ENCODE peak calls at places on chromosomes 1 and 21, in seven cellular contexts. O, X, H, S, V, J and D are unnamed samples.

GRCh38 chr1:93960641-93961147 is 51.5 kb upstream of the GCLM start:
- DNase-seq in O (no peak), J (no peak), X (no peak), V (no peak), S (no peak), H (peak), D (no peak)

GRCh38 chr1:76562292-76562691 is 305.0 kb upstream of the ST6GALNAC5 start:
- DNase-seq in O (no peak), S (no peak), H (no peak), V (no peak), J (no peak), X (no peak), D (no peak)

GRCh38 chr1:3652538-3653285 is 396 bp downstream of the TP73 start:
- DNase-seq in X (no peak), J (no peak), H (no peak), S (no peak), V (no peak), O (no peak), D (no peak)

GRCh38 chr1:89823679-89824292 is 3.0 kb downstream of the LRRC8D start:
- DNase-seq in S (no peak), X (no peak), J (no peak), O (no peak), H (no peak), V (no peak), D (no peak)

GRCh38 chr1:29849038-29849750 is 612.9 kb downstream of the PTPRU start:
- DNase-seq in O (peak), J (no peak), X (no peak), S (peak), V (peak), H (peak), D (no peak)

GRCh38 chr1:206831605-206832004 is 33.8 kb upstream of the IL20 start:
- DNase-seq in V (no peak), J (no peak), X (no peak), S (no peak), O (no peak), H (no peak), D (no peak)

GRCh38 chr1:53639251-53639721 is 99.7 kb downstream of the GLIS1 start:
- DNase-seq in X (no peak), V (no peak), J (peak), H (peak), S (no peak), O (no peak), D (no peak)

GRCh38 chr1:115266729-115267421 is 71.2 kb downstream of the NGF start:
- DNase-seq in J (no peak), V (no peak), X (no peak), O (no peak), S (no peak), H (no peak), D (no peak)

GRCh38 chr21:16460936-16461335 is 731.2 kb downstream of the USP25 start:
- DNase-seq in O (no peak), J (no peak), H (no peak), S (no peak), X (no peak), V (no peak), D (no peak)

GRCh38 chr1:61486783-61487505 is 238.0 kb downstream of the TM2D1 start:
- DNase-seq in O (no peak), V (no peak), H (no peak), J (no peak), S (no peak), X (no peak), D (no peak)

GRCh38 chr1:160007577-160008200 is 24.1 kb downstream of the PIGM start:
- DNase-seq in H (peak), X (no peak), S (peak), O (no peak), J (no peak), V (no peak), D (no peak)

GRCh38 chr1:1680031-1680911 is 12.3 kb downstream of the SLC35E2B start:
- DNase-seq in J (no peak), H (no peak), V (no peak), X (no peak), O (peak), S (no peak), D (no peak)

GRCh38 chr1:14742181-14742980 is 143.9 kb downstream of the KAZN start:
- DNase-seq in H (peak), X (no peak), O (no peak), J (no peak), S (no peak), V (no peak), D (no peak)

GRCh38 chr1:205523891-205524793 is 19.7 kb downstream of the CDK18 start:
- DNase-seq in O (peak), X (peak), J (peak), S (peak), V (peak), H (peak), D (peak)

GRCh38 chr1:226487921-226488320 is 60.6 kb upstream of the STUM start:
- DNase-seq in O (no peak), V (no peak), X (peak), S (no peak), J (no peak), H (peak), D (no peak)

GRCh38 chr1:99005142-99005491 is 456 bp upstream of the PLPPR5 start:
- DNase-seq in X (peak), S (no peak), V (no peak), H (no peak), O (peak), J (no peak), D (no peak)

GRCh38 chr1:156392427-156392826 is 23.4 kb downstream of the RHBG start:
- DNase-seq in V (no peak), S (no peak), X (no peak), H (no peak), O (no peak), J (no peak), D (no peak)

GRCh38 chr1:177334276-177334675 is 163.5 kb downstream of the BRINP2 start:
- DNase-seq in O (no peak), S (no peak), J (no peak), X (no peak), H (no peak), V (no peak), D (no peak)